ENCODE peak calls at places on chromosomes 3 and 15, in ten cellular contexts. G, D, V, F, U, O, Q, B, N and P are unnamed samples.

GRCh38 chr3:49133226-49133951 is 539 bp upstream of the LAMB2 start:
- DNase-seq in V (peak; percentile 85), G (peak; percentile 7), F (no peak), Q (peak; percentile 84), O (peak; percentile 94), U (peak; percentile 90), B (no peak), D (peak; percentile 89), N (peak; percentile 96), P (peak; percentile 1)

GRCh38 chr15:82890338-82891024 is 62.0 kb downstream of the HOMER2 start:
- DNase-seq in V (no peak), D (no peak), O (no peak), G (no peak), N (no peak), B (no peak), U (no peak), Q (peak; percentile 23), F (no peak), P (no peak)

GRCh38 chr15:90561344-90562244 is 31.9 kb downstream of the CRTC3 start:
- DNase-seq in U (no peak), F (no peak), D (no peak), V (no peak), Q (peak; percentile 73), O (peak; percentile 36), B (no peak), G (no peak), N (no peak), P (no peak)

GRCh38 chr3:104669083-104669482 is 697.6 kb upstream of the ALCAM start:
- DNase-seq in D (no peak), G (no peak), Q (no peak), F (no peak), O (no peak), U (no peak), B (no peak), V (no peak), N (no peak), P (no peak)

GRCh38 chr15:32979710-32980109 is 214.8 kb downstream of the FMN1 start:
- DNase-seq in N (peak; percentile 21), F (no peak), U (no peak), G (no peak), O (peak; percentile 80), D (peak; percentile 81), Q (peak; percentile 93), B (no peak), V (no peak), P (no peak)

GRCh38 chr15:90001683-90002427 is 731 bp downstream of the ZNF710 start:
- DNase-seq in V (peak; percentile 46), U (no peak), Q (peak; percentile 55), F (peak; percentile 55), N (peak; percentile 83), B (peak; percentile 67), G (no peak), O (peak; percentile 59), D (peak; percentile 31), P (peak; percentile 13)

GRCh38 chr15:47384776-47385175 is 332.5 kb upstream of the SEMA6D start:
- DNase-seq in O (no peak), N (no peak), U (no peak), Q (peak; percentile 22), V (no peak), G (no peak), F (no peak), B (no peak), D (no peak), P (no peak)

GRCh38 chr3:37814547-37814946 is 47.1 kb upstream of the CTDSPL start:
- DNase-seq in G (no peak), N (no peak), Q (peak; percentile 14), D (no peak), V (no peak), O (peak; percentile 38), B (no peak), F (no peak), U (no peak), P (no peak)

GRCh38 chr15:93331545-93332117 is 242.6 kb upstream of the RGMA start:
- DNase-seq in Q (no peak), F (no peak), O (no peak), G (no peak), V (no peak), D (no peak), U (no peak), N (peak; percentile 84), B (no peak), P (no peak)

GRCh38 chr3:178117641-178118040 is 418.6 kb upstream of the KCNMB2 start:
- DNase-seq in N (no peak), G (no peak), Q (peak; percentile 42), B (no peak), F (no peak), U (no peak), O (no peak), D (peak; percentile 67), V (no peak), P (no peak)

GRCh38 chr3:41716391-41716910 is 245.5 kb downstream of the ULK4 start:
- DNase-seq in O (peak; percentile 39), U (no peak), V (no peak), Q (peak; percentile 36), B (no peak), F (no peak), G (peak; percentile 0), D (no peak), N (peak; percentile 79), P (no peak)

GRCh38 chr15:100107151-100107550 is 234.6 kb downstream of the ADAMTS17 start:
- DNase-seq in G (no peak), Q (no peak), F (no peak), V (no peak), B (no peak), N (no peak), O (no peak), U (no peak), D (no peak), P (no peak)

GRCh38 chr15:75008249-75009017 is 13.1 kb downstream of the SCAMP5 start:
- DNase-seq in Q (no peak), N (no peak), F (no peak), U (no peak), G (no peak), D (no peak), B (no peak), O (no peak), V (no peak), P (peak; percentile 19)

GRCh38 chr15:34314491-34314890 is 23.1 kb downstream of the SLC12A6 start:
- DNase-seq in V (no peak), U (no peak), Q (peak; percentile 33), F (no peak), N (no peak), O (no peak), G (no peak), D (no peak), B (no peak), P (no peak)

GRCh38 chr3:179526989-179527391 is 35.7 kb upstream of the ACTL6A start:
- DNase-seq in G (peak; percentile 1), B (no peak), U (no peak), F (no peak), D (peak; percentile 83), N (peak; percentile 90), O (peak; percentile 68), Q (peak; percentile 66), V (no peak), P (no peak)

GRCh38 chr3:37030573-37030972 is 37.3 kb downstream of the MLH1 start:
- DNase-seq in V (no peak), O (no peak), B (no peak), D (no peak), U (no peak), F (no peak), Q (no peak), N (no peak), G (no peak), P (no peak)

GRCh38 chr3:112858410-112859069 is 11.9 kb upstream of the CD200R1L start:
- DNase-seq in F (no peak), Q (peak; percentile 28), D (peak; percentile 48), O (no peak), B (no peak), V (no peak), G (no peak), U (no peak), N (no peak), P (peak; percentile 54)

GRCh38 chr15:69590932-69591524 is 138.4 kb downstream of the RPLP1 start:
- DNase-seq in N (no peak), F (no peak), V (no peak), U (no peak), D (no peak), Q (no peak), O (no peak), B (no peak), G (no peak), P (no peak)

GRCh38 chr15:58864602-58865419 is 68.7 kb downstream of the SLTM start:
- DNase-seq in B (no peak), N (peak; percentile 88), G (no peak), Q (peak; percentile 16), F (no peak), O (peak; percentile 38), U (peak; percentile 76), V (no peak), D (no peak), P (no peak)

GRCh38 chr3:58135712-58136543 is 74.8 kb downstream of the DNASE1L3 start:
- DNase-seq in G (no peak), D (no peak), N (no peak), U (no peak), O (no peak), B (no peak), F (no peak), Q (peak; percentile 11), V (no peak), P (no peak)